ENCODE peak calls at places on chromosome 7, in ten cellular contexts. B, H, K, E, S, P, X, N, D and Z are unnamed samples.

GRCh38 chr7:139772115-139772514 is 5.7 kb downstream of the HIPK2 start:
- DNase-seq in B (no peak), H (no peak), K (no peak), E (no peak), S (peak; percentile 21), P (no peak), X (no peak), N (no peak), D (no peak), Z (no peak)

GRCh38 chr7:144824360-144824759 is 11.5 kb downstream of the TPK1 start:
- DNase-seq in B (no peak), H (no peak), K (no peak), E (peak; percentile 94), S (no peak), P (no peak), X (peak; percentile 59), N (no peak), D (peak; percentile 58), Z (no peak)

GRCh38 chr7:154546946-154547587 is 455.9 kb downstream of the PAXIP1 start:
- DNase-seq in B (no peak), H (no peak), K (no peak), E (no peak), S (no peak), P (no peak), X (no peak), N (no peak), D (no peak), Z (no peak)

GRCh38 chr7:12715372-12716133 is 28.1 kb downstream of the ARL4A start:
- DNase-seq in B (peak; percentile 66), H (no peak), K (peak; percentile 90), E (peak; percentile 33), S (peak; percentile 86), P (peak; percentile 73), X (peak; percentile 67), N (no peak), D (peak; percentile 98), Z (no peak)

GRCh38 chr7:36281945-36282727 is 107.5 kb upstream of the ANLN start:
- DNase-seq in B (no peak), H (no peak), K (no peak), E (no peak), S (no peak), P (no peak), X (no peak), N (no peak), D (no peak), Z (no peak)

GRCh38 chr7:126529833-126530232 is 722.9 kb downstream of the GRM8 start:
- DNase-seq in B (no peak), H (no peak), K (no peak), E (peak; percentile 12), S (no peak), P (no peak), X (peak; percentile 8), N (no peak), D (no peak), Z (no peak)

GRCh38 chr7:32892521-32893224 is 1.1 kb upstream of the KBTBD2 start:
- DNase-seq in B (peak; percentile 33), H (peak; percentile 16), K (peak; percentile 88), E (peak; percentile 53), S (peak; percentile 72), P (peak; percentile 70), X (peak; percentile 60), N (peak; percentile 14), D (no peak), Z (no peak)

GRCh38 chr7:11170160-11170559 is 196.5 kb downstream of the PHF14 start:
- DNase-seq in B (no peak), H (no peak), K (no peak), E (no peak), S (no peak), P (no peak), X (no peak), N (no peak), D (no peak), Z (peak; percentile 53)

GRCh38 chr7:122137291-122138077 is 6.6 kb downstream of the AASS start:
- DNase-seq in B (no peak), H (no peak), K (no peak), E (peak; percentile 34), S (no peak), P (no peak), X (no peak), N (no peak), D (no peak), Z (no peak)

GRCh38 chr7:80662252-80662651 is 23.8 kb downstream of the CD36 start:
- DNase-seq in B (no peak), H (no peak), K (no peak), E (no peak), S (no peak), P (no peak), X (no peak), N (no peak), D (no peak), Z (no peak)

GRCh38 chr7:1060315-1061080 is 16.2 kb downstream of the GPR146 start:
- DNase-seq in B (no peak), H (no peak), K (peak; percentile 90), E (peak; percentile 60), S (peak; percentile 53), P (no peak), X (no peak), N (no peak), D (no peak), Z (no peak)

GRCh38 chr7:130276796-130277762 is 10.4 kb downstream of the CPA2 start:
- DNase-seq in B (no peak), H (no peak), K (no peak), E (no peak), S (peak; percentile 6), P (no peak), X (peak; percentile 65), N (no peak), D (no peak), Z (no peak)

GRCh38 chr7:116021237-116021636 is 9.3 kb downstream of the TFEC start:
- DNase-seq in B (no peak), H (no peak), K (no peak), E (no peak), S (no peak), P (no peak), X (no peak), N (no peak), D (no peak), Z (no peak)

GRCh38 chr7:44979481-44980392 is 922 bp upstream of the MYO1G start:
- DNase-seq in B (no peak), H (no peak), K (no peak), E (no peak), S (peak; percentile 40), P (no peak), X (peak; percentile 80), N (no peak), D (no peak), Z (no peak)

GRCh38 chr7:1028775-1029636 is 15.3 kb upstream of the GPR146 start:
- DNase-seq in B (peak; percentile 85), H (peak; percentile 52), K (peak; percentile 96), E (peak; percentile 94), S (peak; percentile 93), P (peak; percentile 82), X (peak; percentile 96), N (peak; percentile 33), D (peak; percentile 88), Z (peak; percentile 67)

GRCh38 chr7:134890246-134891240 is 95.8 kb upstream of the AGBL3 start:
- DNase-seq in B (no peak), H (no peak), K (no peak), E (peak; percentile 61), S (no peak), P (no peak), X (peak; percentile 27), N (no peak), D (no peak), Z (peak; percentile 61)

GRCh38 chr7:22782616-22783232 is 39.9 kb downstream of the TOMM7 start:
- DNase-seq in B (peak; percentile 80), H (peak; percentile 34), K (peak; percentile 92), E (peak; percentile 59), S (peak; percentile 51), P (peak; percentile 58), X (peak; percentile 55), N (peak; percentile 54), D (no peak), Z (no peak)

GRCh38 chr7:163298-163695 is 29.1 kb upstream of the FAM20C start:
- DNase-seq in B (peak; percentile 15), H (no peak), K (no peak), E (no peak), S (no peak), P (no peak), X (no peak), N (no peak), D (no peak), Z (no peak)

GRCh38 chr7:26189000-26189539 is 11.5 kb downstream of the HNRNPA2B1 start:
- DNase-seq in B (no peak), H (no peak), K (no peak), E (no peak), S (no peak), P (no peak), X (no peak), N (no peak), D (no peak), Z (no peak)

GRCh38 chr7:19851504-19851903 is 78.1 kb upstream of the TMEM196 start:
- DNase-seq in B (no peak), H (no peak), K (no peak), E (no peak), S (no peak), P (no peak), X (no peak), N (no peak), D (no peak), Z (no peak)

GRCh38 chr7:113013761-113014449 is 72.7 kb downstream of the GPR85 start:
- DNase-seq in B (no peak), H (no peak), K (no peak), E (no peak), S (no peak), P (peak; percentile 21), X (peak; percentile 13), N (no peak), D (no peak), Z (no peak)

GRCh38 chr7:26948617-26949118 is 84.3 kb upstream of the SKAP2 start:
- DNase-seq in B (peak; percentile 60), H (no peak), K (no peak), E (peak; percentile 31), S (no peak), P (no peak), X (peak; percentile 61), N (no peak), D (no peak), Z (no peak)

GRCh38 chr7:142556745-142557144 is 192.5 kb upstream of the PRSS1 start:
- DNase-seq in B (peak; percentile 61), H (no peak), K (peak; percentile 87), E (peak; percentile 97), S (peak; percentile 58), P (no peak), X (peak; percentile 89), N (no peak), D (peak; percentile 98), Z (no peak)

GRCh38 chr7:128022631-128023532 is 8.4 kb downstream of the LRRC4 start:
- DNase-seq in B (no peak), H (no peak), K (no peak), E (peak; percentile 81), S (peak; percentile 71), P (no peak), X (peak; percentile 50), N (no peak), D (no peak), Z (no peak)

GRCh38 chr7:83984076-83984475 is 210.5 kb downstream of the SEMA3A start:
- DNase-seq in B (no peak), H (no peak), K (no peak), E (no peak), S (no peak), P (no peak), X (no peak), N (no peak), D (no peak), Z (no peak)

GRCh38 chr7:80942261-80943041 is 23.6 kb upstream of the SEMA3C start:
- DNase-seq in B (peak; percentile 71), H (no peak), K (no peak), E (peak; percentile 100), S (no peak), P (no peak), X (peak; percentile 94), N (no peak), D (peak; percentile 95), Z (no peak)

GRCh38 chr7:85730016-85730415 is 543.2 kb upstream of the SEMA3D start:
- DNase-seq in B (no peak), H (no peak), K (peak; percentile 87), E (no peak), S (no peak), P (no peak), X (no peak), N (no peak), D (no peak), Z (peak; percentile 53)

GRCh38 chr7:153682628-153683027 is 369.6 kb upstream of the DPP6 start:
- DNase-seq in B (no peak), H (no peak), K (no peak), E (no peak), S (peak; percentile 86), P (no peak), X (no peak), N (no peak), D (no peak), Z (no peak)